ENCODE peak calls at places on chromosome 20, in six cellular contexts. L, E, V, O, N and S are unnamed samples.

GRCh38 chr20:34983995-34984735 is 28.5 kb downstream of the MYH7B start:
- DNase-seq in L (no peak), E (no peak), V (no peak), O (peak; percentile 97), N (no peak), S (no peak)

GRCh38 chr20:49866051-49866450 is 49.3 kb downstream of the SPATA2 start:
- DNase-seq in L (no peak), E (no peak), V (no peak), O (no peak), N (no peak), S (no peak)

GRCh38 chr20:37071481-37071911 is 24.3 kb downstream of the RBL1 start:
- DNase-seq in L (peak; percentile 2), E (peak; percentile 18), V (no peak), O (no peak), N (no peak), S (no peak)

GRCh38 chr20:63381781-63382431 is 20.8 kb upstream of the CHRNA4 start:
- DNase-seq in L (peak; percentile 31), E (peak; percentile 3), V (no peak), O (no peak), N (peak; percentile 39), S (no peak)

GRCh38 chr20:32434434-32434833 is 76.3 kb downstream of the ASXL1 start:
- DNase-seq in L (no peak), E (no peak), V (no peak), O (no peak), N (no peak), S (no peak)

GRCh38 chr20:2104236-2104635 is 2.6 kb downstream of the STK35 start:
- DNase-seq in L (no peak), E (no peak), V (no peak), O (no peak), N (no peak), S (no peak)

GRCh38 chr20:57469418-57470211 is 55.3 kb downstream of the CTCFL start:
- DNase-seq in L (no peak), E (no peak), V (no peak), O (no peak), N (no peak), S (no peak)

GRCh38 chr20:10696650-10697049 is 22.9 kb upstream of the JAG1 start:
- DNase-seq in L (no peak), E (no peak), V (no peak), O (no peak), N (no peak), S (no peak)

GRCh38 chr20:53981752-53982437 is 88.5 kb downstream of the BCAS1 start:
- DNase-seq in L (no peak), E (no peak), V (no peak), O (no peak), N (no peak), S (no peak)

GRCh38 chr20:50428463-50428828 is 81.7 kb upstream of the PTPN1 start:
- DNase-seq in L (no peak), E (no peak), V (no peak), O (no peak), N (no peak), S (no peak)

GRCh38 chr20:51456511-51457280 is 85.8 kb downstream of the NFATC2 start:
- DNase-seq in L (no peak), E (peak; percentile 97), V (no peak), O (peak; percentile 94), N (peak; percentile 92), S (peak; percentile 88)